ENCODE peak calls at places on chromosomes 2 and 18, in eight cellular contexts. D, A, R, L, F, T, S and M are unnamed samples.

GRCh38 chr2:65349863-65350262 is 82.5 kb downstream of the SPRED2 start:
- DNase-seq in D (peak; percentile 82), R (peak; percentile 76), S (peak; percentile 53), L (no peak), T (peak; percentile 48), A (peak; percentile 89), F (peak; percentile 96), M (no peak)

GRCh38 chr2:241558532-241559488 is at the start of gene BOK:
- DNase-seq in R (peak; percentile 75), A (peak; percentile 90), L (no peak), D (peak; percentile 72), S (no peak), T (peak; percentile 63), F (peak; percentile 30), M (no peak)

GRCh38 chr2:102266204-102266603 is 45.2 kb upstream of the IL1RL1 start:
- DNase-seq in R (no peak), S (no peak), L (no peak), A (peak; percentile 40), F (no peak), T (no peak), D (no peak), M (no peak)

GRCh38 chr18:45282101-45282812 is 333.0 kb upstream of the SLC14A2 start:
- DNase-seq in A (peak; percentile 5), L (no peak), T (no peak), F (no peak), R (no peak), S (no peak), D (no peak), M (no peak)

GRCh38 chr2:101135412-101136296 is 15.5 kb downstream of the TBC1D8 start:
- DNase-seq in R (no peak), T (no peak), D (peak; percentile 23), L (no peak), F (no peak), S (no peak), A (peak; percentile 40), M (no peak)

GRCh38 chr18:50143295-50143694 is 51.7 kb downstream of the MYO5B start:
- DNase-seq in L (no peak), F (no peak), T (no peak), D (no peak), A (no peak), R (no peak), S (no peak), M (no peak)

GRCh38 chr18:45889419-45890059 is 64.1 kb downstream of the SIGLEC15 start:
- DNase-seq in F (no peak), R (no peak), D (no peak), A (no peak), L (no peak), T (no peak), S (no peak), M (no peak)

GRCh38 chr2:160784034-160784433 is 290.4 kb upstream of the RBMS1 start:
- DNase-seq in T (no peak), R (no peak), D (no peak), F (no peak), A (peak; percentile 8), S (no peak), L (no peak), M (no peak)

GRCh38 chr2:113886479-113887383 is 3.2 kb upstream of the ACTR3 start:
- DNase-seq in A (peak; percentile 95), S (peak; percentile 89), R (peak; percentile 72), T (no peak), F (peak; percentile 76), L (no peak), D (peak; percentile 86), M (peak; percentile 67)

GRCh38 chr2:95034221-95034620 is 8.7 kb downstream of the MAL start:
- DNase-seq in F (no peak), S (no peak), T (no peak), L (no peak), A (peak; percentile 56), D (no peak), R (no peak), M (no peak)

GRCh38 chr2:230927711-230928341 is 2.8 kb upstream of the GPR55 start:
- DNase-seq in A (no peak), T (no peak), S (no peak), L (no peak), F (no peak), R (peak; percentile 7), D (no peak), M (no peak)

GRCh38 chr2:15748736-15749323 is 157.2 kb downstream of the DDX1 start:
- DNase-seq in T (no peak), A (no peak), F (no peak), D (peak; percentile 51), R (peak; percentile 20), L (no peak), S (peak; percentile 17), M (no peak)

GRCh38 chr18:51857989-51858388 is 482.0 kb upstream of the DCC start:
- DNase-seq in R (no peak), T (no peak), L (no peak), F (no peak), A (no peak), S (no peak), D (no peak), M (no peak)

GRCh38 chr2:112701092-112701491 is 19.7 kb upstream of the NT5DC4 start:
- DNase-seq in S (no peak), F (no peak), L (no peak), R (no peak), D (no peak), A (no peak), T (no peak), M (no peak)

GRCh38 chr18:55097406-55098170 is 138.3 kb upstream of the CCDC68 start:
- DNase-seq in F (peak; percentile 73), D (peak; percentile 51), L (no peak), S (no peak), R (no peak), A (peak; percentile 76), T (no peak), M (no peak)

GRCh38 chr18:55093295-55093694 is 134.0 kb upstream of the CCDC68 start:
- DNase-seq in S (no peak), L (no peak), D (no peak), A (no peak), F (no peak), T (no peak), R (no peak), M (no peak)

GRCh38 chr18:55093808-55094207 is 134.5 kb upstream of the CCDC68 start:
- DNase-seq in F (no peak), S (no peak), T (no peak), D (no peak), A (no peak), R (no peak), L (no peak), M (no peak)

GRCh38 chr18:55095579-55095978 is 136.3 kb upstream of the CCDC68 start:
- DNase-seq in A (no peak), D (no peak), L (no peak), R (no peak), F (no peak), S (no peak), T (no peak), M (no peak)

GRCh38 chr18:55096261-55097026 is 137.2 kb upstream of the CCDC68 start:
- DNase-seq in L (no peak), A (peak; percentile 90), R (peak; percentile 10), D (peak; percentile 92), T (peak; percentile 29), S (peak; percentile 17), F (peak; percentile 85), M (peak; percentile 76)
- H3K4me3 ChIP-seq in L (no peak overlapping the region), A (peak overlapping the region; percentile 23), R (no peak overlapping the region), D (no peak overlapping the region), T (no peak overlapping the region), S (no peak overlapping the region), F (peak overlapping the region; percentile 1), M (no peak overlapping the region)

DNA sequence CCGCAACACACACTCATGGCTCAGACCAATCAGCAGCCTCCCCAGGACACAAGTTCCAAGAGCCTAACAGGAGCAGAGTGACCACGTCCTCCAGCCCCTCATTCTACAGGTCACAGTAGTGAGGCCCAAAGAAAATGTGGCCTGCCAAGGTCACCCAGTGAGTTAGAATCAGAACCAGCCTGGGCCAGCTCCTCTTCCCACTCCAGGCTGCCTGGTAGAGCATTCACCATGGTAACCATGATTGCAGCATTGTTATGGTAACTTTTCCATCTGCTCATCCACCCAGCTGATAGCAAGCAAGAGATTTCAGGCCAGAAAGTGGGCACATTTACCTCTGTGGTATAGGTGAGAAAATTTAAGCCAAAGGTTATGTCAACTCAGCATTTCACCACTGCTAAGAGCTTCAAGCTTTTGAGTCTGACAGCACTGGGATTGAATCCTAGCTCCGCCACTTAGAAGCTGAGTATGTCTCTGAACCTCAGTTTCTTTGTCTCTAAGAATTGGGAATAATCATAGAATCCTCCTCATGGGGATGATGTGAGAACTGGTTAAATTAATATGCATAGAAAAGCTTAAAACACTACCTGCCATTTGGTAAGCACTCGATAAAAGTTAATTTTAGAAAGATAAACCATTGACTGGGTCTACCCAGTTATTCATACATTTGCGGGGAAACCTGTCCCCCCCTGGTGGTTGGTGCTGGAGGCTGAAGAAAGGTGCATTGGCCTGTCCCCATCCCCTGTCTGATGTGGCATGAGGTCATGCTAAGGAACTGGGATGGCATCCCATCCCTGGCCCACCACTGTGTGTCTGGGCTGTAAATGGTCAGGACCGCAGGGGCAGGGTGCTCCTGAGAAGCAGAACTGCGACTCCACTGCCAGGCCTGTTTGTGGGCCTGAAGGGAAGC is 181.5 kb downstream of the KLHL29 start:
- DNase-seq in A (peak; percentile 62), T (no peak), D (peak; percentile 39), F (no peak), R (no peak), L (no peak), S (peak; percentile 19), M (no peak)
- TF ChIP-seq CTCF in A (peak; percentile 33), T (peak; percentile 12), D (peak; percentile 66), F (peak; percentile 65), R (peak; percentile 22), L (no peak), S (peak; percentile 77), M (peak; percentile 38)

DNA sequence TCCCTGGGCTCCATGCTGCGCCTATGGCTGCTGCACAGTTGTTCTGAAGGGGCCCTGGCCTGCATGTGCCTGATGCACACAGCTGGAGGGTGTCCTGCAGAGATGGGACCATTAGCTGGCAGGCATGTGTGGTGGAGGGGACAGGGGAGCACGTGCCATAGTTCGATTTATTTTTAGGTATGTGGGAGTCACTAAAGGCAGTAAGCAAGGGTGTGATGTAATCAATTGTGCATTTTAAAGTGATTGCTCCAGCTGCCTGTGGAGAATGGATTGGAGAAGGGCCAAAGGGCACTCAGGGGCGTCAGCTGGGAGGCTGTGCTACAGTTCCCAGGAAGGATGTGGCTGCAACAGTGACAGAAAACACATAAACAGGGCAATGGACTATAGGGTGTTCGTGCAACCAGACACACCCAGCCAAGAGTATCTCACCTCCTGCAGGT is 205.1 kb downstream of the ARL4C start:
- DNase-seq in S (no peak), T (no peak), R (peak; percentile 75), A (peak; percentile 88), F (peak; percentile 39), D (peak; percentile 81), L (no peak), M (peak; percentile 57)
- H3K4me3 ChIP-seq in S (peak overlapping the region; percentile 54), T (no peak overlapping the region), R (no peak overlapping the region), A (no peak overlapping the region), F (no peak overlapping the region), D (no peak overlapping the region), L (peak overlapping the region; percentile 22), M (no peak overlapping the region)

GRCh38 chr2:41543726-41544125 is 504.1 kb upstream of the PKDCC start:
- DNase-seq in L (no peak), D (no peak), T (no peak), F (no peak), R (no peak), A (no peak), S (no peak), M (no peak)
- TF ChIP-seq CTCF in L (no peak), D (no peak), T (no peak), F (no peak), R (no peak), A (no peak), S (no peak), M (no peak)